ENCODE peak calls at places on chromosome 10, in seven cellular contexts. I is IMR-90, C is mesenchymal stem cell, H is H9, G is mesendoderm, T is H1, E is neuronal stem cell. Z is an unnamed sample.

GRCh38 chr10:43121444-43121843 is 16.8 kb upstream of the CSGALNACT2 start:
- DNase-seq in G (no peak), H (no peak), C (no peak), T (no peak), E (no peak), I (no peak), Z (no peak)

GRCh38 chr10:28327494-28327886 is 24.6 kb upstream of the MPP7 start:
- DNase-seq in C (peak; percentile 36), E (no peak), G (no peak), T (no peak), H (no peak), I (peak; percentile 65), Z (no peak)

GRCh38 chr10:42593284-42593683 is 45.1 kb downstream of the ZNF33B start:
- DNase-seq in G (peak; percentile 49), H (no peak), C (peak; percentile 7), E (no peak), T (no peak), I (no peak), Z (no peak)

GRCh38 chr10:1920127-1920526 is 182.8 kb upstream of the ADARB2 start:
- DNase-seq in T (no peak), E (no peak), I (no peak), H (no peak), G (no peak), C (no peak), Z (no peak)

GRCh38 chr10:23293145-23293724 is 51.4 kb downstream of the C10orf67 start:
- DNase-seq in C (peak; percentile 29), E (peak; percentile 65), I (peak; percentile 9), G (peak; percentile 68), H (peak; percentile 67), T (peak; percentile 80), Z (peak; percentile 27)

GRCh38 chr10:93438796-93439253 is 43.3 kb downstream of the MYOF start:
- DNase-seq in C (no peak), G (peak; percentile 96), T (no peak), H (peak; percentile 89), E (no peak), I (no peak), Z (peak; percentile 59)

GRCh38 chr10:28533571-28534304 is 820 bp downstream of the WAC start:
- DNase-seq in I (peak; percentile 26), H (peak; percentile 50), E (peak; percentile 26), C (peak; percentile 61), T (peak; percentile 65), G (peak; percentile 65), Z (no peak)

GRCh38 chr10:104127411-104127810 is 5.4 kb downstream of the SFR1 start:
- DNase-seq in C (no peak), E (peak; percentile 8), I (no peak), G (peak; percentile 78), T (peak; percentile 54), H (peak; percentile 62), Z (no peak)

GRCh38 chr10:60388709-60389241 is 900 bp downstream of the ANK3 start:
- DNase-seq in H (no peak), T (no peak), G (peak; percentile 21), I (no peak), C (no peak), E (no peak), Z (no peak)

GRCh38 chr10:91034494-91035157 is 113.7 kb upstream of the ANKRD1 start:
- DNase-seq in T (no peak), C (no peak), E (no peak), H (no peak), G (peak; percentile 20), I (peak; percentile 19), Z (peak; percentile 14)

GRCh38 chr10:44325157-44325556 is 59.7 kb downstream of the CXCL12 start:
- DNase-seq in G (no peak), H (no peak), I (no peak), C (no peak), E (no peak), T (peak; percentile 14), Z (no peak)

GRCh38 chr10:122139627-122140151 is 131.4 kb upstream of the BTBD16 start:
- DNase-seq in T (no peak), H (no peak), I (no peak), C (peak; percentile 47), G (peak; percentile 82), E (no peak), Z (no peak)

GRCh38 chr10:120841522-120842189 is 9.5 kb upstream of the WDR11 start:
- DNase-seq in C (no peak), T (no peak), H (no peak), I (no peak), G (no peak), E (no peak), Z (no peak)

GRCh38 chr10:43079823-43080222 is 3.0 kb downstream of the RET start:
- DNase-seq in C (no peak), G (no peak), I (no peak), H (no peak), T (no peak), E (no peak), Z (no peak)

GRCh38 chr10:114506874-114507385 is 102.6 kb upstream of the AFAP1L2 start:
- DNase-seq in G (no peak), T (no peak), E (no peak), C (no peak), H (no peak), I (no peak), Z (no peak)

GRCh38 chr10:46019541-46020343 is 10.7 kb downstream of the NCOA4 start:
- DNase-seq in I (no peak), E (no peak), G (no peak), H (no peak), C (peak; percentile 26), T (no peak), Z (peak; percentile 37)

GRCh38 chr10:125629758-125630376 is 53.1 kb downstream of the TEX36 start:
- DNase-seq in T (no peak), H (no peak), E (no peak), I (peak; percentile 53), G (peak; percentile 32), C (peak; percentile 10), Z (no peak)

GRCh38 chr10:132096223-132096622 is 30.5 kb downstream of the JAKMIP3 start:
- DNase-seq in G (no peak), H (no peak), C (peak; percentile 7), T (no peak), E (no peak), I (peak; percentile 15), Z (no peak)

GRCh38 chr10:110207805-110208613 is 604 bp downstream of the MXI1 start:
- DNase-seq in I (peak; percentile 17), C (peak; percentile 62), T (peak; percentile 67), G (peak; percentile 78), H (peak; percentile 57), E (peak; percentile 48), Z (peak; percentile 52)

GRCh38 chr10:47190301-47190700 is 109.7 kb upstream of the GDF10 start:
- DNase-seq in I (no peak), C (no peak), G (no peak), H (no peak), E (no peak), T (no peak), Z (no peak)

GRCh38 chr10:7436490-7437100 is 25.8 kb upstream of the SFMBT2 start:
- DNase-seq in H (no peak), T (no peak), G (no peak), I (peak; percentile 3), E (no peak), C (no peak), Z (no peak)

GRCh38 chr10:5488272-5489161 is 10.9 kb downstream of the CALML5 start:
- DNase-seq in G (peak; percentile 73), E (no peak), T (no peak), H (peak; percentile 60), I (no peak), C (no peak), Z (peak; percentile 95)

GRCh38 chr10:65931291-65932080 is 994.4 kb upstream of the LRRTM3 start:
- DNase-seq in G (no peak), T (no peak), H (no peak), I (no peak), E (no peak), C (no peak), Z (no peak)

DNA sequence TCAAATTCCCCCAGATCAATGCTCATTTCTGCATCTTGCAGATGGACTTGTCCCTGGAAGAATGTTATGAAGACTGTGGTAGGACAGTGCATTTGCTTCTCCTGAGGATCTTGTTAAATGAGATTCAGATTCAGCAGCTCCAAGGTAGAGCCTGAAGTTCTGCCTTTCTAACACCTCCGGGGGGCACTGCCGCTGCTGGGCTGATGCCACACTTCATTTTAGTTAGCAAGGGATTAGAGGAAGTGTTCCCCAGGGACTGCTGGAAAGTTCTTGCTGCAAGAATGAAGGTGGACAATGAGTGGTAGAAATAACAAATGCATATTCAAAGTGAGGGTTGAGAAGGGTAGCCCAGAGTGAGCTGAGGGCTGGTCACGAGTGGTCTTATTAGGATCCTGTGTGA is 434.3 kb upstream of the AKR1E2 start:
- DNase-seq in G (peak; percentile 83), I (no peak), T (peak; percentile 59), H (no peak), E (peak; percentile 8), C (no peak), Z (no peak)
- H3K23ac ChIP-seq in G (no peak overlapping the region), I (no peak overlapping the region), T (no peak overlapping the region), H (no peak overlapping the region), E (no peak overlapping the region), C (no peak overlapping the region), Z (no peak overlapping the region)

DNA sequence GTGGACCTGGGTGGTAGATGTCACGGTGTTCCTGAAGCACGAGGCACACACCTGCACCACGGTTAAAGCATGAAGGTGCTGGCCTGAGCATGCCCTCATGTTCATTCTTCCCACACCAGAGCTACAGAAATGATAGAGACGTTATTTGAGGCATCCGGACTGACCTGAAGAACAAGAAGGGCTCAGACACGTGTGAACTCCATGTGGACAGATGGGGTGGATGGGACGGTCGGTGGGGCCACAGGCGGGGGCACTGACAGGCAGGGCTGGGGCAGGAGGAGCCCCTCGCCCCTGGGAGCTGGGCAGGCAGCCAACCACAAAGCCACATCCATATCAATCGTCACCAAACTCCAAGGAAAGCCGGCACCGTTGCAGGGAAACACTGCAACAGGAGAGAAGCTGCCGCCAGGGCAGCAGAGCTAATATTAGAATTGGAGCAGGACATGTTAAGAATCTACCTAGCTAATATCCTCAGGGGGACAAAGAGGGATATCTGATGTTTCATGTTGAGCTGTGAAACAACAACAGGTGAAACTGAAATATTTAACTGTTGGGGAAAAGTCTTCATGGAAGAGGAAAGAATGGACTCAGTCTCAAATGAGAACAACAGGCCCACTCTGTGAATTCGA is 37.8 kb upstream of the DIP2C start:
- DNase-seq in G (no peak), I (no peak), H (no peak), C (no peak), T (no peak), E (no peak), Z (peak; percentile 82)
- H2AK5ac ChIP-seq in G (no peak overlapping the region), I (no peak overlapping the region), H (no peak overlapping the region), C (no peak overlapping the region), T (no peak overlapping the region), E (no peak overlapping the region), Z (no peak overlapping the region)

GRCh38 chr10:21662635-21663034 is 128.6 kb downstream of the MLLT10 start:
- DNase-seq in E (no peak), I (no peak), T (no peak), G (no peak), H (no peak), C (no peak), Z (no peak)
- H3K23ac ChIP-seq in E (no peak overlapping the region), I (peak overlapping the region; percentile 27), T (no peak overlapping the region), G (no peak overlapping the region), H (no peak overlapping the region), C (no peak overlapping the region), Z (no peak overlapping the region)

DNA sequence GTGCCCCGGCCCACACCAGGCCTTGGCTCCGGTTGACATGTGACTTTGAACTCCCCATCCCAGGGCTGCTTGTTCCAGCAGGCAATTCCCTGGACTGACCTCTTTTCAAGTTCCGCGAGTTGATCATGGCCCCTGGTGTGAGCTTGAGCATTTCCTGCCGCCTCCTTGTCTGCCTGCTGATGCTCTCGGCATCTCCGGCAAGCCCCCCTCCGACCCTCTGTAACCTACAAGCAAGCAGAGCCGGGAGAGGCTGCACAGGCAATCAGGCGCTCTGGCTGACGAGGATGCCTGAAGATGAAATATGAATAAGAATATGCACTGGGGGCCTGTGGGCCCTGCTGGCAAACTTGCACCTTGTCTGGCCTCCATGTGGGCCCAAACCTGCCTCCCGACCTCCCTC is 304.9 kb upstream of the MKI67 start:
- DNase-seq in C (no peak), E (no peak), T (no peak), I (no peak), H (no peak), G (peak; percentile 26), Z (no peak)
- H2AK5ac ChIP-seq in C (no peak overlapping the region), E (no peak overlapping the region), T (no peak overlapping the region), I (no peak overlapping the region), H (no peak overlapping the region), G (no peak overlapping the region), Z (no peak overlapping the region)

Z was measured in trophoblast cell.